ENCODE peak calls at places on chromosomes 4 and X, in eight cellular contexts. H is hepatocyte, J is heart left ventricle, V is psoas muscle, K is thyroid gland, G is ovary, D is HL-60, W is HCT116. L is an unnamed sample.

GRCh38 chr4:165079476-165079875 is 25.8 kb downstream of the TRIM75 start:
- DNase-seq in H (peak; percentile 34), J (peak; percentile 50), V (peak; percentile 78), K (peak; percentile 83), G (no peak), D (no peak), W (no peak), L (no peak)

GRCh38 chr4:111937368-111937767 is 207.9 kb upstream of the FAM241A start:
- DNase-seq in H (peak; percentile 37), J (no peak), V (no peak), K (no peak), G (no peak), D (no peak), W (peak; percentile 48), L (no peak)

GRCh38 chrX:139766545-139766983 is 58.6 kb upstream of the MCF2 start:
- DNase-seq in H (no peak), J (no peak), V (no peak), K (no peak), G (no peak), D (peak; percentile 52), W (no peak), L (no peak)

GRCh38 chr4:59597536-59598232 is 1602.4 kb upstream of the ADGRL3 start:
- DNase-seq in H (no peak), J (no peak), V (no peak), K (no peak), G (no peak), D (no peak), W (no peak), L (no peak)

GRCh38 chr4:169115897-169116254 is 105.8 kb upstream of the CBR4 start:
- DNase-seq in H (peak; percentile 86), J (no peak), V (no peak), K (no peak), G (no peak), D (no peak), W (peak; percentile 89), L (peak; percentile 65)

GRCh38 chrX:71619193-71619592 is 882 bp upstream of the CXCR3 start:
- DNase-seq in H (no peak), J (no peak), V (no peak), K (no peak), G (no peak), D (peak; percentile 36), W (no peak), L (no peak)

GRCh38 chrX:134746379-134746723 is 88.1 kb upstream of the PLAC1 start:
- DNase-seq in H (no peak), J (no peak), V (no peak), K (no peak), G (no peak), D (no peak), W (no peak), L (no peak)

GRCh38 chr4:179110816-179111215 is 1668.6 kb upstream of the AGA start:
- DNase-seq in H (no peak), J (no peak), V (no peak), K (no peak), G (no peak), D (no peak), W (no peak), L (no peak)

GRCh38 chr4:183718876-183719275 is 59.8 kb downstream of the TRAPPC11 start:
- DNase-seq in H (no peak), J (no peak), V (no peak), K (no peak), G (no peak), D (no peak), W (no peak), L (no peak)

GRCh38 chr4:5045099-5045498 is 6.2 kb upstream of the STK32B start:
- DNase-seq in H (no peak), J (peak; percentile 38), V (no peak), K (no peak), G (no peak), D (peak; percentile 68), W (no peak), L (no peak)

GRCh38 chr4:159248383-159249178 is 145.7 kb downstream of the RAPGEF2 start:
- DNase-seq in H (peak; percentile 54), J (no peak), V (no peak), K (no peak), G (no peak), D (no peak), W (no peak), L (no peak)

GRCh38 chr4:89222171-89222570 is 85.4 kb downstream of the GPRIN3 start:
- DNase-seq in H (peak; percentile 30), J (no peak), V (no peak), K (no peak), G (no peak), D (no peak), W (peak; percentile 7), L (no peak)

GRCh38 chr4:7359302-7360063 is 75.2 kb downstream of the PSAPL1 start:
- DNase-seq in H (no peak), J (no peak), V (peak; percentile 16), K (peak; percentile 80), G (no peak), D (no peak), W (no peak), L (peak; percentile 83)

GRCh38 chr4:15653430-15653829 is 1.7 kb downstream of the FBXL5 start:
- DNase-seq in H (no peak), J (no peak), V (no peak), K (no peak), G (no peak), D (no peak), W (no peak), L (no peak)

GRCh38 chr4:176400816-176401461 is 81.2 kb downstream of the SPCS3 start:
- DNase-seq in H (no peak), J (no peak), V (no peak), K (no peak), G (no peak), D (no peak), W (no peak), L (no peak)

GRCh38 chr4:18695733-18696527 is 674.4 kb upstream of the LCORL start:
- DNase-seq in H (no peak), J (no peak), V (no peak), K (no peak), G (no peak), D (no peak), W (no peak), L (no peak)

GRCh38 chr4:47642985-47643745 is 158.1 kb downstream of the ATP10D start:
- DNase-seq in H (no peak), J (no peak), V (no peak), K (no peak), G (no peak), D (no peak), W (no peak), L (no peak)

GRCh38 chr4:169092889-169093522 is 83.0 kb upstream of the CBR4 start:
- DNase-seq in H (no peak), J (no peak), V (no peak), K (no peak), G (no peak), D (no peak), W (no peak), L (no peak)

GRCh38 chr4:100188829-100189228 is 1.4 kb downstream of the DDIT4L start:
- DNase-seq in H (no peak), J (no peak), V (peak; percentile 74), K (peak; percentile 32), G (no peak), D (no peak), W (no peak), L (no peak)

GRCh38 chr4:118077767-118078105 is 43.5 kb downstream of the NDST3 start:
- DNase-seq in H (no peak), J (no peak), V (peak; percentile 34), K (no peak), G (no peak), D (no peak), W (no peak), L (no peak)

GRCh38 chr4:181365671-181366070 is 877.5 kb upstream of the TENM3 start:
- DNase-seq in H (no peak), J (no peak), V (no peak), K (no peak), G (no peak), D (no peak), W (no peak), L (no peak)

DNA sequence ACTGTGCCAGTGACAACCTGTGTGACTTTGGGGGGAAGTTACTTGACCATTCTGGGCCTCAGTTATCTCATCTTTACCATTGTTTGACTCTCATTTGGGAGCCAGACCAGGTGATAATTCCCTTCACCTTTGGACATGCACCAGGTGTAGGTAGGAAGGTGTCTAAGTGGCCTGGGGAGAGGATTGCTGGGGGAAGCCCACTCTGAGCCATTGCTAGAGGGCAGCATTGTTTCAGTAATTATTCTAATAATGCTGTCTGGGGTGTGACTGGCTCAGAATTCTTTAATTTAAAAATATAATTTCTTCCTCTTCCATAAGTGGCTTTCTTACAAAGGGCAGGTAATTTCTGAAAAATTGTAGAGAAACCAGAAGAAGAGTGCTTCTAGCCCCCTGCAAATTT is 104.3 kb downstream of the RTL9 start:
- DNase-seq in H (no peak), J (no peak), V (no peak), K (no peak), G (no peak), D (no peak), W (no peak), L (no peak)
- TF ChIP-seq CTCF in H (no peak), J (no peak), V (no peak), K (no peak), G (no peak), D (no peak), W (peak; percentile 10), L (no peak)

GRCh38 chr4:25826074-25826752 is 36.6 kb downstream of the SEL1L3 start:
- DNase-seq in H (no peak), J (no peak), V (no peak), K (no peak), G (no peak), D (no peak), W (no peak), L (no peak)
- H3K27ac ChIP-seq in H (no peak overlapping the region), J (no peak overlapping the region), V (no peak overlapping the region), K (no peak overlapping the region), G (no peak overlapping the region), D (no peak overlapping the region), W (no peak overlapping the region), L (no peak overlapping the region)

GRCh38 chr4:21134994-21135393 is 434.7 kb downstream of the PACRGL start:
- DNase-seq in H (peak; percentile 42), J (no peak), V (no peak), K (no peak), G (no peak), D (no peak), W (no peak), L (no peak)
- TF ChIP-seq CTCF in H (peak; percentile 47), J (peak; percentile 7), V (no peak), K (peak; percentile 12), G (no peak), D (no peak), W (no peak), L (no peak)

GRCh38 chr4:8427262-8427661 is 13.3 kb downstream of the ACOX3 start:
- DNase-seq in H (no peak), J (no peak), V (no peak), K (no peak), G (no peak), D (no peak), W (no peak), L (no peak)

GRCh38 chr4:8422786-8423185 is 17.7 kb downstream of the ACOX3 start:
- DNase-seq in H (no peak), J (no peak), V (no peak), K (no peak), G (no peak), D (no peak), W (no peak), L (no peak)

GRCh38 chr4:8419222-8420041 is 21.1 kb downstream of the ACOX3 start:
- DNase-seq in H (no peak), J (no peak), V (no peak), K (peak; percentile 40), G (no peak), D (peak; percentile 50), W (no peak), L (no peak)

GRCh38 chr4:8427761-8428287 is 12.7 kb downstream of the ACOX3 start:
- DNase-seq in H (peak; percentile 40), J (peak; percentile 67), V (no peak), K (peak; percentile 69), G (no peak), D (peak; percentile 62), W (no peak), L (peak; percentile 34)

GRCh38 chr4:8422327-8422726 is 18.2 kb downstream of the ACOX3 start:
- DNase-seq in H (no peak), J (no peak), V (no peak), K (no peak), G (no peak), D (no peak), W (no peak), L (no peak)
- H3K27ac ChIP-seq in H (no peak overlapping the region), J (no peak overlapping the region), V (no peak overlapping the region), K (no peak overlapping the region), G (no peak overlapping the region), D (no peak overlapping the region), W (no peak overlapping the region), L (no peak overlapping the region)

L was measured in lung.